ENCODE peak calls at places on chromosomes 2 and 18, in ten cellular contexts. W, Q, F, H, X, R, U, M, A and K are unnamed samples.

GRCh38 chr2:1591461-1591770 is 152.9 kb downstream of the PXDN start:
- DNase-seq in W (no peak), Q (no peak), F (peak), H (no peak), X (no peak), R (no peak), U (no peak), M (no peak), A (peak), K (no peak)

GRCh38 chr2:8319219-8319618 is 362.6 kb upstream of the ID2 start:
- DNase-seq in W (no peak), Q (no peak), F (no peak), H (no peak), X (no peak), R (peak), U (no peak), M (no peak), A (no peak), K (no peak)

GRCh38 chr2:167264380-167264779 is 376.1 kb downstream of the XIRP2 start:
- DNase-seq in W (peak), Q (peak), F (no peak), H (peak), X (no peak), R (peak), U (no peak), M (peak), A (peak), K (no peak)

GRCh38 chr2:105194022-105194681 is 47.4 kb upstream of the GPR45 start:
- DNase-seq in W (no peak), Q (no peak), F (no peak), H (no peak), X (no peak), R (no peak), U (no peak), M (no peak), A (no peak), K (no peak)

GRCh38 chr2:207831569-207832248 is 62.0 kb upstream of the FZD5 start:
- DNase-seq in W (no peak), Q (peak), F (no peak), H (no peak), X (no peak), R (no peak), U (no peak), M (no peak), A (no peak), K (no peak)

GRCh38 chr2:181466661-181467576 is 9.7 kb downstream of the ITGA4 start:
- DNase-seq in W (peak), Q (peak), F (peak), H (peak), X (peak), R (peak), U (peak), M (peak), A (peak), K (no peak)

GRCh38 chr2:38622210-38622609 is 19.5 kb upstream of the HNRNPLL start:
- DNase-seq in W (no peak), Q (no peak), F (no peak), H (no peak), X (no peak), R (no peak), U (no peak), M (no peak), A (no peak), K (no peak)

GRCh38 chr18:22159014-22159413 is 10.4 kb upstream of the GATA6 start:
- DNase-seq in W (no peak), Q (no peak), F (no peak), H (no peak), X (no peak), R (no peak), U (no peak), M (no peak), A (no peak), K (no peak)

GRCh38 chr2:42386684-42387083 is 25.7 kb upstream of the COX7A2L start:
- DNase-seq in W (peak), Q (peak), F (no peak), H (peak), X (no peak), R (peak), U (no peak), M (no peak), A (peak), K (no peak)

GRCh38 chr2:219293736-219294201 is 14.6 kb downstream of the DNAJB2 start:
- DNase-seq in W (no peak), Q (no peak), F (no peak), H (no peak), X (peak), R (no peak), U (no peak), M (no peak), A (no peak), K (no peak)

GRCh38 chr2:113138428-113139322 is 11.3 kb downstream of the IL1RN start:
- DNase-seq in W (peak), Q (peak), F (no peak), H (peak), X (no peak), R (peak), U (no peak), M (peak), A (peak), K (peak)

GRCh38 chr2:50449306-50449705 is 582.6 kb downstream of the NRXN1 start:
- DNase-seq in W (no peak), Q (no peak), F (no peak), H (no peak), X (no peak), R (no peak), U (no peak), M (no peak), A (no peak), K (no peak)

GRCh38 chr2:98530114-98530513 is 78.2 kb downstream of the COA5 start:
- DNase-seq in W (no peak), Q (no peak), F (no peak), H (no peak), X (no peak), R (no peak), U (no peak), M (no peak), A (no peak), K (no peak)

GRCh38 chr2:24402242-24403092 is 42.1 kb upstream of the ITSN2 start:
- DNase-seq in W (peak), Q (no peak), F (peak), H (no peak), X (no peak), R (no peak), U (no peak), M (no peak), A (no peak), K (no peak)

GRCh38 chr2:166246901-166247300 is 119.1 kb upstream of the SCN1A start:
- DNase-seq in W (no peak), Q (no peak), F (no peak), H (no peak), X (no peak), R (no peak), U (no peak), M (no peak), A (no peak), K (no peak)

GRCh38 chr2:69012310-69013122 is 463 bp upstream of the ANTXR1 start:
- DNase-seq in W (peak), Q (peak), F (peak), H (peak), X (peak), R (peak), U (peak), M (peak), A (no peak), K (no peak)

GRCh38 chr18:2442726-2443275 is 128.5 kb downstream of the METTL4 start:
- DNase-seq in W (no peak), Q (no peak), F (no peak), H (no peak), X (no peak), R (no peak), U (no peak), M (no peak), A (no peak), K (no peak)

GRCh38 chr18:59994357-59994756 is 94.6 kb downstream of the PMAIP1 start:
- DNase-seq in W (no peak), Q (no peak), F (no peak), H (peak), X (no peak), R (peak), U (no peak), M (peak), A (peak), K (no peak)

GRCh38 chr2:141271346-141271745 is 859.5 kb downstream of the LRP1B start:
- DNase-seq in W (no peak), Q (no peak), F (no peak), H (no peak), X (no peak), R (no peak), U (no peak), M (no peak), A (no peak), K (no peak)

GRCh38 chr2:240792658-240793312 is 27.2 kb downstream of the KIF1A start:
- DNase-seq in W (no peak), Q (no peak), F (no peak), H (no peak), X (peak), R (no peak), U (no peak), M (no peak), A (no peak), K (no peak)

GRCh38 chr18:58556333-58557012 is 72.4 kb downstream of the ALPK2 start:
- DNase-seq in W (peak), Q (no peak), F (no peak), H (peak), X (no peak), R (no peak), U (no peak), M (peak), A (peak), K (no peak)

GRCh38 chr2:234446404-234447076 is 50.3 kb downstream of the ARL4C start:
- DNase-seq in W (no peak), Q (peak), F (no peak), H (peak), X (peak), R (no peak), U (peak), M (no peak), A (no peak), K (no peak)

GRCh38 chr2:159076233-159076632 is 107.8 kb downstream of the TANC1 start:
- DNase-seq in W (no peak), Q (no peak), F (no peak), H (no peak), X (no peak), R (peak), U (no peak), M (no peak), A (peak), K (no peak)

GRCh38 chr2:167719410-167719809 is 528.0 kb downstream of the STK39 start:
- DNase-seq in W (no peak), Q (no peak), F (no peak), H (no peak), X (no peak), R (no peak), U (no peak), M (no peak), A (no peak), K (no peak)

GRCh38 chr2:32272279-32272678 is 5.4 kb upstream of the YIPF4 start:
- DNase-seq in W (no peak), Q (no peak), F (no peak), H (no peak), X (no peak), R (no peak), U (no peak), M (no peak), A (no peak), K (no peak)

GRCh38 chr2:8452296-8452695 is 229.6 kb upstream of the ID2 start:
- DNase-seq in W (no peak), Q (no peak), F (no peak), H (no peak), X (no peak), R (no peak), U (no peak), M (no peak), A (no peak), K (no peak)

GRCh38 chr18:3015851-3016250 is 2.9 kb upstream of the LPIN2 start:
- DNase-seq in W (no peak), Q (no peak), F (no peak), H (no peak), X (no peak), R (no peak), U (no peak), M (no peak), A (no peak), K (no peak)

GRCh38 chr2:222865301-222865700 is 4.5 kb downstream of the ACSL3 start:
- DNase-seq in W (no peak), Q (no peak), F (no peak), H (no peak), X (no peak), R (no peak), U (no peak), M (no peak), A (no peak), K (no peak)

GRCh38 chr2:96895709-96896651 is 26.1 kb upstream of the SEMA4C start:
- DNase-seq in W (no peak), Q (peak), F (peak), H (no peak), X (no peak), R (no peak), U (no peak), M (no peak), A (no peak), K (no peak)

GRCh38 chr18:45340884-45341283 is 274.4 kb upstream of the SLC14A2 start:
- DNase-seq in W (no peak), Q (no peak), F (no peak), H (no peak), X (no peak), R (no peak), U (no peak), M (no peak), A (no peak), K (no peak)

GRCh38 chr2:169393068-169393590 is 30.8 kb upstream of the LRP2 start:
- DNase-seq in W (peak), Q (no peak), F (no peak), H (peak), X (no peak), R (no peak), U (no peak), M (no peak), A (no peak), K (no peak)

GRCh38 chr2:79630060-79630459 is 117.2 kb downstream of the CTNNA2 start:
- DNase-seq in W (no peak), Q (no peak), F (no peak), H (no peak), X (no peak), R (peak), U (no peak), M (no peak), A (no peak), K (no peak)

GRCh38 chr18:42850174-42850766 is 265.2 kb downstream of the RIT2 start:
- DNase-seq in W (peak), Q (no peak), F (no peak), H (no peak), X (no peak), R (no peak), U (no peak), M (no peak), A (no peak), K (no peak)

GRCh38 chr2:144152817-144153271 is 367.1 kb downstream of the ZEB2 start:
- DNase-seq in W (no peak), Q (no peak), F (no peak), H (no peak), X (no peak), R (peak), U (no peak), M (no peak), A (peak), K (peak)

GRCh38 chr2:1749750-1750149 is 5.4 kb upstream of the PXDN start:
- DNase-seq in W (no peak), Q (peak), F (peak), H (no peak), X (peak), R (no peak), U (no peak), M (no peak), A (no peak), K (no peak)

GRCh38 chr2:240919786-240920782 is 13.9 kb downstream of the CROCC2 start:
- DNase-seq in W (peak), Q (no peak), F (peak), H (no peak), X (peak), R (no peak), U (peak), M (no peak), A (no peak), K (no peak)

DNA sequence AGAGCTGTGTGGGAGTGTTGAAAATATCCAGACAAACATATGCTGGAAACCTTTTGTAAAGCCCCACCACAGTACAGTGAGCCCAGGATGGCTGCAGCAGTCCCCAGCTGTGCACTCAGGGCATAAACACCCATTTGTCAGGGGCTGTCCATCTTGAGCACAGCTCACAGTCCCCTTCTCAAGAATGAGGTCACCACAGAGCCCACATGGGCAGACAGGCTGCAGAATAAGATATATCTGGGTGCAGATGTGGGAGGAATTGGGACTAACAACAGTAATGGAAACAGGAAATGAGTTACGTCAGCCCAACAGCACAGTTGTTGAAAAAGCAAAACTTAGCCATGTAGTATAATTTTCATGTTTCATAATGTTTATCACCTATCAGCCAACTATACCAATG is 219.6 kb downstream of the ETAA1 start:
- DNase-seq in W (peak), Q (no peak), F (peak), H (peak), X (no peak), R (peak), U (no peak), M (no peak), A (peak), K (no peak)
- H3K4me3 ChIP-seq in W (no peak), Q (no peak), F (no peak), H (no peak), X (no peak), R (no peak), U (no peak), M (no peak), A (no peak), K (no peak)

DNA sequence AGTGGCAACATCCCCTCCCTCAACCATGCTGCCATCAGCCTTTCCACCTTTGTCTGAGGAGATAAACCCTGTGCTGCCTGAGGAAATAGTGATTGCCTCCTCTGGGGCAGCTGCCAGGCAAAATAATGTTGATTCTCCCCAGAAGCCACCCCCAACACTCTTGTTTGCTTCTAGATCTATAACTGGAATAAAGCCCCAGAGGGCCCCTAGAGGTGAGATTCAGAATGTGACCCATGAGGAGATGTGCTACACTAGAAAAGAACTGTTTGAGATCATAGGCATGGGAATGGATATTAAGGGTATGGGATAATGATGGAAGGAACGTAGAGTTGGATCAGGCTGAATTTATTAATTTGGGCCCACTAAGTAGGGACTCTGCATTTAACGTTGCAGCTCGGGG is 116.3 kb upstream of the RMP24 start:
- DNase-seq in W (no peak), Q (no peak), F (no peak), H (no peak), X (no peak), R (no peak), U (no peak), M (no peak), A (no peak), K (no peak)
- TF ChIP-seq CTCF in W (no peak), Q (no peak), F (no peak), H (no peak), X (no peak), R (no peak), U (no peak), M (no peak), A (no peak), K (no peak)

DNA sequence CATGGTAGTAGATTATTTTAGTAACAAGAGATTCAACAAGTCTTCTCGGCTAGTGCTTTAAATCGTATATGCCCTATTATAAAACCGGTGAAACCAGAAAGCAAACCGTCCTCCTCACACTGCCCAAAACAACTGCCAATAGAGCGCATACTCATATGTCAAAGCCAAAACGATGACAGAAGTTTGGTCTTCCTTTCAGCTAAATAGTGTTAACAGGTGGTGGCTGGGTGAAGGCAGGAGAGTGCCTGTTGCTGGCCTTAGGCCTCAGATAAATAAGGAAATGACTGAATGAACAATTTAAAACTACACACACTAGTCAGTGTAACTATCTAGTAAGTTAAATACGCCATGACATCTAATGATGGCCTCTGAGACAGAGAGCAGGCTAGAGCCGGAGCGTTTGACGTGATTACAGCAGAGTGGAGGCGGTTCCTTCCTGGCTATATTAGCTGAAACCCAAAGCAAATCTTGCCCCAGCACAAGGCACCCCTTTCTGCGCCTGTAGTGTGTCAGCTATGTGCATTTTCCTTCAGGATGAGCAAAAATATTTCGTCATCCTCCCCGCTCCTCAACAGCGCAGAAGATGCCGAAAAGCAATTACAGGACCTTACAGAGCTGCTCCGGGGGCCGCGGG is 1.6 kb downstream of the LONRF2 start:
- DNase-seq in W (peak), Q (no peak), F (peak), H (no peak), X (no peak), R (peak), U (no peak), M (no peak), A (no peak), K (no peak)
- H3K4me3 ChIP-seq in W (peak), Q (no peak), F (peak), H (no peak), X (peak), R (no peak), U (peak), M (peak), A (no peak), K (no peak)

GRCh38 chr2:224613543-224614317 is 28.6 kb upstream of the CUL3 start:
- DNase-seq in W (peak), Q (no peak), F (no peak), H (no peak), X (no peak), R (no peak), U (no peak), M (no peak), A (no peak), K (no peak)

GRCh38 chr2:224608104-224608503 is 22.9 kb upstream of the CUL3 start:
- DNase-seq in W (no peak), Q (peak), F (no peak), H (no peak), X (no peak), R (no peak), U (no peak), M (no peak), A (no peak), K (no peak)

GRCh38 chr2:224612581-224612980 is 27.4 kb upstream of the CUL3 start:
- DNase-seq in W (no peak), Q (no peak), F (no peak), H (no peak), X (no peak), R (peak), U (no peak), M (no peak), A (no peak), K (peak)

DNA sequence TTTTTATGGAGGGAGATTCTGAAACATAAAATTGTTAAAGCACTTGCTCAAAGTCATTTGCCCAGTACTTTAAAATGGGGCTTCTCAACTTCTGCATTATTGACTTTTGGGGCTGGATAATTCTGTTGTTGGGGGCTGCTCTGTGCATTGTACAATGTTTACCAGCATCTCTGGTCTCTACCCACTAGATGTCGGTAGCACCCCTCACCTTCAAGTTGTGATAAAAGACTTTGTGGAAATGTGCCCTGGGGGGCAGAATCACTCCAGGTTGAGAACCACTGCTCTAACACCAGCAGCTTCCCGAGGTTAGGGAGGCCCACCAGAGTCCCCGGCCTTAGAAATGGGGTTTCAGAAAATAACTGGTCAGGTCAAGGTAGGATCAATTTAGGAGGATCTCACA is 26.8 kb upstream of the CUL3 start:
- DNase-seq in W (no peak), Q (no peak), F (no peak), H (peak), X (no peak), R (no peak), U (no peak), M (no peak), A (no peak), K (no peak)
- TF ChIP-seq CTCF in W (no peak), Q (no peak), F (no peak), H (peak), X (no peak), R (no peak), U (no peak), M (no peak), A (no peak), K (no peak)